ENCODE peak calls at places on chromosomes 11 and 22, in seven cellular contexts. One of them, this sample, is unnamed.

GRCh38 chr11:47099213-47099917 is 77.3 kb downstream of the ARFGAP2 start:
- DNase-seq in foreskin fibroblast: peak
- DNase-seq in WTC11: no peak
- DNase-seq in heart left ventricle: no peak
- DNase-seq in mammary epithelial cell: peak
- DNase-seq in ovary: no peak
- DNase-seq in CD8-positive, alpha-beta T cell: no peak
- DNase-seq in this sample: no peak

GRCh38 chr11:114295676-114296081 is 520 bp upstream of the NNMT start:
- DNase-seq in foreskin fibroblast: no peak
- DNase-seq in WTC11: no peak
- DNase-seq in heart left ventricle: no peak
- DNase-seq in mammary epithelial cell: no peak
- DNase-seq in ovary: no peak
- DNase-seq in CD8-positive, alpha-beta T cell: no peak
- DNase-seq in this sample: no peak

GRCh38 chr22:31046591-31047226 is 34.4 kb upstream of the SMTN start:
- DNase-seq in foreskin fibroblast: peak
- DNase-seq in WTC11: peak
- DNase-seq in heart left ventricle: peak
- DNase-seq in mammary epithelial cell: no peak
- DNase-seq in ovary: peak
- DNase-seq in CD8-positive, alpha-beta T cell: no peak
- DNase-seq in this sample: peak

GRCh38 chr22:39808087-39808486 is 85.5 kb downstream of the ENTHD1 start:
- DNase-seq in foreskin fibroblast: peak
- DNase-seq in WTC11: peak
- DNase-seq in heart left ventricle: no peak
- DNase-seq in mammary epithelial cell: no peak
- DNase-seq in ovary: no peak
- DNase-seq in CD8-positive, alpha-beta T cell: peak
- DNase-seq in this sample: peak

GRCh38 chr11:1879941-1880720 is 11.6 kb downstream of the PRR33 start:
- DNase-seq in foreskin fibroblast: no peak
- DNase-seq in WTC11: no peak
- DNase-seq in heart left ventricle: peak
- DNase-seq in mammary epithelial cell: no peak
- DNase-seq in ovary: peak
- DNase-seq in CD8-positive, alpha-beta T cell: no peak
- DNase-seq in this sample: no peak

GRCh38 chr22:25027552-25027951 is 75.0 kb downstream of the KIAA1671 start:
- DNase-seq in foreskin fibroblast: no peak
- DNase-seq in WTC11: no peak
- DNase-seq in heart left ventricle: no peak
- DNase-seq in mammary epithelial cell: peak
- DNase-seq in ovary: no peak
- DNase-seq in CD8-positive, alpha-beta T cell: no peak
- DNase-seq in this sample: no peak

GRCh38 chr22:21915624-21916308 is 36.9 kb downstream of the PPM1F start:
- DNase-seq in foreskin fibroblast: no peak
- DNase-seq in WTC11: no peak
- DNase-seq in heart left ventricle: no peak
- DNase-seq in mammary epithelial cell: no peak
- DNase-seq in ovary: no peak
- DNase-seq in CD8-positive, alpha-beta T cell: no peak
- DNase-seq in this sample: no peak

GRCh38 chr11:66607126-66607834 is 9.2 kb upstream of the RBM14 start:
- DNase-seq in foreskin fibroblast: peak
- DNase-seq in WTC11: no peak
- DNase-seq in heart left ventricle: peak
- DNase-seq in mammary epithelial cell: peak
- DNase-seq in ovary: peak
- DNase-seq in CD8-positive, alpha-beta T cell: no peak
- DNase-seq in this sample: no peak

GRCh38 chr11:60942970-60943565 is 8.9 kb downstream of the SLC15A3 start:
- DNase-seq in foreskin fibroblast: no peak
- DNase-seq in WTC11: no peak
- DNase-seq in heart left ventricle: no peak
- DNase-seq in mammary epithelial cell: peak
- DNase-seq in ovary: no peak
- DNase-seq in CD8-positive, alpha-beta T cell: no peak
- DNase-seq in this sample: no peak

GRCh38 chr11:121318848-121319834 is 26.6 kb downstream of the SC5D start:
- DNase-seq in foreskin fibroblast: peak
- DNase-seq in WTC11: no peak
- DNase-seq in heart left ventricle: no peak
- DNase-seq in mammary epithelial cell: peak
- DNase-seq in ovary: peak
- DNase-seq in CD8-positive, alpha-beta T cell: no peak
- DNase-seq in this sample: peak

GRCh38 chr11:121323208-121323607 is 30.6 kb downstream of the SC5D start:
- DNase-seq in foreskin fibroblast: no peak
- DNase-seq in WTC11: no peak
- DNase-seq in heart left ventricle: no peak
- DNase-seq in mammary epithelial cell: no peak
- DNase-seq in ovary: no peak
- DNase-seq in CD8-positive, alpha-beta T cell: no peak
- DNase-seq in this sample: no peak

GRCh38 chr11:121326230-121326629 is 33.7 kb downstream of the SC5D start:
- DNase-seq in foreskin fibroblast: no peak
- DNase-seq in WTC11: no peak
- DNase-seq in heart left ventricle: no peak
- DNase-seq in mammary epithelial cell: no peak
- DNase-seq in ovary: no peak
- DNase-seq in CD8-positive, alpha-beta T cell: no peak
- DNase-seq in this sample: no peak

GRCh38 chr11:121321614-121322243 is 29.2 kb downstream of the SC5D start:
- DNase-seq in foreskin fibroblast: no peak
- DNase-seq in WTC11: peak
- DNase-seq in heart left ventricle: no peak
- DNase-seq in mammary epithelial cell: peak
- DNase-seq in ovary: no peak
- DNase-seq in CD8-positive, alpha-beta T cell: peak
- DNase-seq in this sample: no peak
- TF ChIP-seq CTCF in foreskin fibroblast: peak
- TF ChIP-seq CTCF in WTC11: no peak
- TF ChIP-seq CTCF in heart left ventricle: peak
- TF ChIP-seq CTCF in mammary epithelial cell: peak
- TF ChIP-seq CTCF in ovary: no peak
- TF ChIP-seq CTCF in CD8-positive, alpha-beta T cell: no peak
- TF ChIP-seq CTCF in this sample: no peak

GRCh38 chr11:869399-870126 is 26.9 kb downstream of the TSPAN4 start:
- DNase-seq in foreskin fibroblast: no peak
- DNase-seq in WTC11: no peak
- DNase-seq in heart left ventricle: peak
- DNase-seq in mammary epithelial cell: no peak
- DNase-seq in ovary: no peak
- DNase-seq in CD8-positive, alpha-beta T cell: no peak
- DNase-seq in this sample: no peak

GRCh38 chr11:868802-869201 is 26.1 kb downstream of the TSPAN4 start:
- DNase-seq in foreskin fibroblast: no peak
- DNase-seq in WTC11: no peak
- DNase-seq in heart left ventricle: no peak
- DNase-seq in mammary epithelial cell: no peak
- DNase-seq in ovary: no peak
- DNase-seq in CD8-positive, alpha-beta T cell: no peak
- DNase-seq in this sample: no peak

GRCh38 chr11:870418-870817 is 27.8 kb downstream of the TSPAN4 start:
- DNase-seq in foreskin fibroblast: no peak
- DNase-seq in WTC11: no peak
- DNase-seq in heart left ventricle: no peak
- DNase-seq in mammary epithelial cell: no peak
- DNase-seq in ovary: no peak
- DNase-seq in CD8-positive, alpha-beta T cell: no peak
- DNase-seq in this sample: no peak

GRCh38 chr11:871472-871871 is 28.8 kb downstream of the TSPAN4 start:
- DNase-seq in foreskin fibroblast: no peak
- DNase-seq in WTC11: no peak
- DNase-seq in heart left ventricle: no peak
- DNase-seq in mammary epithelial cell: no peak
- DNase-seq in ovary: no peak
- DNase-seq in CD8-positive, alpha-beta T cell: no peak
- DNase-seq in this sample: no peak

DNA sequence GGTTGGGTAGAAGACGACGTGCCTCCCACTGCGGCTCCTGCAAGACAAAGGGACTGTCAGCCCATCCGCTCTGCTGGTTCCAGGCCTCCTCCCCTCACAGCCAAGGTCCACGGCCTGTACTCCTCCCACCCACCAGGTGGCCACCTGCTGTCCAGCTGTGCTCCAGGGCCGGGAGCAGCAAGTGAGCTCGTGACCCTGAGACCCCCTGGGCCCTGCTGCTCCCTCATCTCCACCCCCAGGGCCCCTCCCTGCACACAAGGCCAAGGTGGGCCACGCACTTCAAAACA is 27.4 kb downstream of the TSPAN4 start:
- DNase-seq in foreskin fibroblast: no peak
- DNase-seq in WTC11: peak
- DNase-seq in heart left ventricle: no peak
- DNase-seq in mammary epithelial cell: no peak
- DNase-seq in ovary: no peak
- DNase-seq in CD8-positive, alpha-beta T cell: no peak
- DNase-seq in this sample: no peak
- TF ChIP-seq CTCF in foreskin fibroblast: no peak
- TF ChIP-seq CTCF in WTC11: no peak
- TF ChIP-seq CTCF in heart left ventricle: no peak
- TF ChIP-seq CTCF in mammary epithelial cell: no peak
- TF ChIP-seq CTCF in ovary: no peak
- TF ChIP-seq CTCF in CD8-positive, alpha-beta T cell: no peak
- TF ChIP-seq CTCF in this sample: peak

GRCh38 chr11:62922653-62923371 is 1.6 kb upstream of the CHRM1 start:
- DNase-seq in foreskin fibroblast: no peak
- DNase-seq in WTC11: peak
- DNase-seq in heart left ventricle: no peak
- DNase-seq in mammary epithelial cell: no peak
- DNase-seq in ovary: no peak
- DNase-seq in CD8-positive, alpha-beta T cell: no peak
- DNase-seq in this sample: peak
- TF ChIP-seq CTCF in foreskin fibroblast: peak
- TF ChIP-seq CTCF in WTC11: peak
- TF ChIP-seq CTCF in heart left ventricle: no peak
- TF ChIP-seq CTCF in mammary epithelial cell: peak
- TF ChIP-seq CTCF in ovary: no peak
- TF ChIP-seq CTCF in CD8-positive, alpha-beta T cell: no peak
- TF ChIP-seq CTCF in this sample: peak

DNA sequence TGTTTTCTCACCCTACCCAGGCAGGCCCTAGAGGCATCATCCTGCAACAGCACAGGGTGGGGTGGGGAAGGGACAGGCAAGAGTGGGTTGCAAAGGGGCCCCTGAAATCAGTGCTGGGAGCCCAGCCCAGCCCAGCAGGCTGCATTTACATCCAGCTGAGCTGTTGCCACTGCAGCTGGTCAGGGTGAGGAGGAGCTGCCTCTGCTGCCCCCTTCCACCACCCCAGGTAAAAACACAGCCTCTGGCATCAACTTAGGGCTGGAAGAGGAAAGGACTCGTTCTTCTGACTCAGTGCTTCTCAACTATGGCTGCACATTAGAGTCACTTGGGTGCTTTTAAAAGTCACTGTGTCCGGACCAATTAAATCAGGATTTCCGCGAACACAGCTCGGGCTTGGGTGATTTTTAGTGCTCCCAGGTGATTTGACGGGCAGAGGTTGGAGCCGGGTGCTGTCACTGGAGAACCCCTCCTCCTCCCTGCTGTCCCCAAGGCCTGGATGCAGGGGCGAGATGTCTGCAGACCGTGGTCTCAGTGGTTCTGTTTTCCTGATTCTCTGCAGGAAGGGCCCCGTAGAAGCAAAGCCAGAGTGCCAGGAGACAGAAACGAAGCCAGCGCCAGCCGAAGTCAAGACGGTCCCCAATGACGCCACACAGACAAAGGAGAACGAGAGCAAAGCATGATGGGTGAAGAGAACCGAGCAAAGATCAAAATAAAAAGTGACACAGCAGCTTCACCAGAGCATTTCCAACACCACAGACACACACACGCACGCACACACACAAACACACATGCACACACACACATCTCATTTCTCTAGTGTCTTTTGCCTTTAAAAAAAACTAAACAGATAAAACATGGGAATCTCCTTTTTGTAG is 39.4 kb upstream of the TTC12 start:
- DNase-seq in foreskin fibroblast: no peak
- DNase-seq in WTC11: peak
- DNase-seq in heart left ventricle: no peak
- DNase-seq in mammary epithelial cell: peak
- DNase-seq in ovary: no peak
- DNase-seq in CD8-positive, alpha-beta T cell: no peak
- DNase-seq in this sample: no peak
- TF ChIP-seq CTCF in foreskin fibroblast: no peak
- TF ChIP-seq CTCF in WTC11: peak
- TF ChIP-seq CTCF in heart left ventricle: peak
- TF ChIP-seq CTCF in mammary epithelial cell: peak
- TF ChIP-seq CTCF in ovary: no peak
- TF ChIP-seq CTCF in CD8-positive, alpha-beta T cell: no peak
- TF ChIP-seq CTCF in this sample: peak

This sample was measured in neural crest cell.